ENCODE peak calls at places on chromosomes 2 and 18, in four cellular contexts. W is activated CD8-positive, alpha-beta T cell treated with anti-CD3 and anti-CD28 coated beads for 36 hours; M is CD4-positive, alpha-beta T cell; R is HCT116. A is an unnamed sample.

GRCh38 chr2:86636842-86637241 is 13.2 kb upstream of the RNF103 start:
- ATAC-seq in W (no peak), M (no peak), R (no peak), A (no peak)

GRCh38 chr2:137809252-137809651 is 155.0 kb upstream of the HNMT start:
- ATAC-seq in W (no peak), M (no peak), R (no peak), A (no peak)

GRCh38 chr2:239954166-239955085 is 70.7 kb downstream of the NDUFA10 start:
- ATAC-seq in W (no peak), M (no peak), R (no peak), A (no peak)

GRCh38 chr2:54767921-54768320 is 44.5 kb downstream of the EML6 start:
- ATAC-seq in W (peak; percentile 99), M (peak; percentile 64), R (no peak), A (peak; percentile 97)

GRCh38 chr18:57569133-57569532 is 17.4 kb downstream of the FECH start:
- ATAC-seq in W (no peak), M (no peak), R (no peak), A (no peak)

GRCh38 chr2:58428553-58429284 is 187.6 kb upstream of the FANCL start:
- ATAC-seq in W (peak; percentile 30), M (no peak), R (no peak), A (no peak)

GRCh38 chr18:9985641-9986040 is 71.8 kb downstream of the VAPA start:
- ATAC-seq in W (no peak), M (no peak), R (no peak), A (no peak)

GRCh38 chr18:12839526-12840196 is 44.4 kb downstream of the PTPN2 start:
- ATAC-seq in W (peak; percentile 85), M (peak; percentile 71), R (no peak), A (peak; percentile 74)

GRCh38 chr2:96135171-96135570 is 3.1 kb downstream of the ASTL start:
- ATAC-seq in W (no peak), M (no peak), R (no peak), A (no peak)

GRCh38 chr2:11458753-11459152 is 7.2 kb downstream of the E2F6 start:
- ATAC-seq in W (no peak), M (no peak), R (no peak), A (no peak)

GRCh38 chr2:95332036-95332435 is 34.9 kb downstream of the KCNIP3 start:
- ATAC-seq in W (no peak), M (no peak), R (no peak), A (no peak)

GRCh38 chr2:216183459-216183858 is 74.3 kb downstream of the XRCC5 start:
- ATAC-seq in W (no peak), M (no peak), R (no peak), A (no peak)

A was measured in activated T-helper 17 cell treated with anti-CD3 and anti-CD28 coated beads, Interleukin-2, amount 50 U/mL, for 72 hours.